ENCODE peak calls at places on chromosome 19, in six cellular contexts. R is AG09309; Q is fibroblast of pulmonary artery; G is tibial nerve; S is CD4-positive, alpha-beta T cell; E is epithelial cell of proximal tubule. M is an unnamed sample.

GRCh38 chr19:17965370-17966114 is 1.4 kb upstream of the KCNN1 start:
- DNase-seq in G (no peak), R (no peak), E (no peak), Q (no peak), S (no peak), M (peak)

GRCh38 chr19:46745521-46746280 is at the start of gene FKRP:
- DNase-seq in E (no peak), S (no peak), G (no peak), R (no peak), Q (no peak), M (no peak)

GRCh38 chr19:46221981-46222610 is 7.4 kb upstream of the IGFL1 start:
- DNase-seq in S (no peak), R (no peak), Q (peak), G (peak), E (no peak), M (no peak)

GRCh38 chr19:4016486-4016885 is 8.9 kb downstream of the PIAS4 start:
- DNase-seq in S (no peak), R (no peak), G (no peak), Q (no peak), E (no peak), M (no peak)

GRCh38 chr19:18291019-18291524 is 9.7 kb upstream of the JUND start:
- DNase-seq in G (no peak), Q (no peak), R (no peak), E (no peak), S (no peak), M (no peak)

GRCh38 chr19:5243878-5244277 is 96.7 kb downstream of the PTPRS start:
- DNase-seq in R (no peak), S (no peak), G (no peak), E (no peak), Q (no peak), M (no peak)

GRCh38 chr19:46365561-46365960 is 18.7 kb downstream of the PPP5C start:
- DNase-seq in G (no peak), Q (no peak), R (no peak), E (no peak), S (no peak), M (no peak)

GRCh38 chr19:7863157-7863970 is 10.8 kb downstream of the PRR36 start:
- DNase-seq in Q (no peak), R (no peak), G (no peak), E (no peak), S (no peak), M (peak)

GRCh38 chr19:23802290-23802689 is 43.6 kb upstream of the ZNF681 start:
- DNase-seq in S (no peak), R (no peak), G (no peak), Q (no peak), E (no peak), M (no peak)

GRCh38 chr19:5588906-5589676 is 21.3 kb upstream of the TINCR start:
- DNase-seq in Q (no peak), S (no peak), R (no peak), E (no peak), G (no peak), M (no peak)

GRCh38 chr19:10112895-10113591 is 1.6 kb downstream of the P2RY11 start:
- DNase-seq in S (peak), Q (peak), R (no peak), E (no peak), G (no peak), M (peak)

GRCh38 chr19:15330801-15331418 is 1.4 kb downstream of the BRD4 start:
- DNase-seq in E (no peak), G (no peak), R (peak), Q (peak), S (no peak), M (no peak)

GRCh38 chr19:47049307-47049700 is 880 bp upstream of the TMEM160 start:
- DNase-seq in Q (peak), R (peak), S (no peak), E (peak), G (no peak), M (no peak)

GRCh38 chr19:13864513-13865242 is 12.3 kb upstream of the NANOS3 start:
- DNase-seq in S (no peak), R (no peak), G (no peak), Q (no peak), E (no peak), M (peak)

GRCh38 chr19:16928916-16929315 is 40.1 kb downstream of the F2RL3 start:
- DNase-seq in E (no peak), Q (no peak), S (no peak), R (no peak), G (no peak), M (no peak)

GRCh38 chr19:17232258-17232657 is 6.2 kb downstream of the OCEL1 start:
- DNase-seq in G (no peak), R (no peak), Q (no peak), E (no peak), S (no peak), M (no peak)

GRCh38 chr19:18418034-18418724 is 1.0 kb upstream of the SSBP4 start:
- DNase-seq in S (no peak), Q (no peak), E (no peak), G (no peak), R (no peak), M (peak)

GRCh38 chr19:21891086-21891485 is 55.1 kb upstream of the ZNF43 start:
- DNase-seq in R (no peak), S (no peak), G (no peak), E (no peak), Q (no peak), M (no peak)

GRCh38 chr19:51607077-51607476 is 23.1 kb downstream of the SIGLEC5 start:
- DNase-seq in S (no peak), G (no peak), E (no peak), Q (no peak), R (no peak), M (peak)

GRCh38 chr19:16325671-16326400 is 1.2 kb downstream of the KLF2 start:
- DNase-seq in S (peak), E (no peak), Q (peak), R (no peak), G (no peak), M (peak)

GRCh38 chr19:51702103-51702753 is 9.1 kb downstream of the SPACA6 start:
- DNase-seq in Q (peak), R (no peak), G (peak), E (no peak), S (peak), M (peak)

GRCh38 chr19:30395283-30395682 is 23.1 kb downstream of the ZNF536 start:
- DNase-seq in Q (no peak), R (no peak), E (no peak), G (no peak), S (no peak), M (no peak)

GRCh38 chr19:38443458-38444001 is 10.0 kb downstream of the RYR1 start:
- DNase-seq in R (no peak), Q (no peak), G (no peak), E (no peak), S (no peak), M (no peak)

GRCh38 chr19:38444026-38444425 is 10.5 kb downstream of the RYR1 start:
- DNase-seq in R (no peak), S (no peak), E (no peak), G (no peak), Q (no peak), M (no peak)

GRCh38 chr19:38440592-38440991 is 7.1 kb downstream of the RYR1 start:
- DNase-seq in E (no peak), R (no peak), S (no peak), Q (no peak), G (no peak), M (no peak)

GRCh38 chr19:38442736-38443135 is 9.2 kb downstream of the RYR1 start:
- DNase-seq in E (no peak), Q (no peak), G (no peak), R (no peak), S (no peak), M (no peak)

DNA sequence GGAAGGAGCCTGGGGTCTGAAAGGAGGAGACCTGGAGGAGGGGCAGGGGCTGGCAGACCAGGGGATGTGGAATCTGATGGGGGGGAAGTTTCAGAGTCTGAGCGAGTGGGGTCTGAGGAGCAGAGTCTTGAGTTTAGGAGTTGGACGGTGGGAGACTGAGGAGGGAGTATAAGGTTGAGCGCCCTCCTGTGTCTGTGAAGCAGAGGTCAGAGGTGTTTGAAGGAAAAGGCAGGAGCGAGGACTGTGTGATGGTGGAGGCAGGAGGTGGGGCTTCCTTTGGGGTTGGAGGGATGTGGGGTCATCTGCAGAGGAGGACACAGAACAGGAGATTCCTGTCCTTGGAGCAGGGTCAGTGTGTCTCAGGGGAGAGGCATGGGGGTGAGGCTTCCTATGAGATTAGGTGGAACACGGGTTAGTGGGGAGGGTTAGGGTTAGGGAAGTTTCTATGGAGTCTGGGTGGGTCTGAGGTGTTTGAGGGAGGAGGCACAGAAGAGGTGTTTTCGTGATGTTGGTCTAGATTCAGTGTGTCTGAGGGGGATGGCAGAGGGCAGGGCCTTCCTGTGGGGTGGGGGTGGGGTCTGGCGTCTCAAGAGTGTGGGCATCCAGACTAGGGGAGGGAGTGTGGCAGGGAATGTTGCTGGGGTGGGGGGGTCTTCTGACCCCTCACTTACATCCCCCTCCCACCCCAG is 8.3 kb downstream of the RYR1 start:
- DNase-seq in E (no peak), S (no peak), R (no peak), Q (peak), G (no peak), M (peak)
- TF ChIP-seq CTCF in E (peak), S (no peak), R (no peak), Q (no peak), G (no peak), M (no peak)

DNA sequence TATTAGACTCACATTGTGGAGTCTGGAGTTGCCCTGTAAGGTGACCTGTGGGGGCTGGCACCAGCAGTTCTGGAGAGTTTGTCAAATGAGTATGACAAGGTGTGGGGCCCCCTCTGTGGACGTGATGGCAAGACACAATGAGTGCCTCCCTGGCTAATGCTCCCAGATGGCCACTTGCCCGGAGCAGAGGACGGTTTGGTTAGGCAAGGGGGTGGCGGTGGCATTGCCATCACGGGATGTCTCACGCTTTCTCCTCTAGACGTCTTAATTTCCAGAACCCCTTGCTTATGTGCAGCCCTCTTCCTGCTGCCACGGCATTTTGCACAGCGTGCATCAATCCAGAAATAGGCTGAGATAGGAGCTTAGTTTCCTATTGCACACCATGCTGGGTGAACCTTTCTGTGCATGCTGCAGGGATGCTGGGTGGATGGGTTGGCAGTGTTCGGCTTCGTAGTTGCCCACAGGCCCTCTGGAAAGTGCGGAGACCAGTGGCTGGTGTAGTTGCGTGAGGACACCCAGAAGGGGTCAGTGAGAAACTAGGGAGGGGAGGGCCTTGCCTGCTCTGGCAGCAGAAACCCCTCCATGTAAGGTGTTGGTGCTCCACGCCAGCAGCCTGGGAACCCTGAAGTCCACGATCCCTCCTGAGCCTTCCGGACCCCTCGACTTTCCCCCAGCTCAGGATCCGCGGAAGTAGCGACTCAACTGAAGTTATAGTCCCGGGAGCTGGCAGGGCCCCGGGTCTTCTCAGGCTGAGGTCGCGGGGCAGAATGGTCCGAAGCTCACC is 18.1 kb upstream of the LRP3 start:
- DNase-seq in S (no peak), Q (peak), G (no peak), R (no peak), E (no peak), M (peak)
- TF ChIP-seq CTCF in S (no peak), Q (no peak), G (no peak), R (no peak), E (peak), M (no peak)

GRCh38 chr19:48192750-48193149 is 22.3 kb downstream of the ZSWIM9 start:
- DNase-seq in R (no peak), E (no peak), S (no peak), G (no peak), Q (no peak), M (no peak)

GRCh38 chr19:48186015-48186414 is 15.5 kb downstream of the ZSWIM9 start:
- DNase-seq in E (no peak), Q (no peak), R (no peak), G (no peak), S (no peak), M (no peak)

GRCh38 chr19:48194041-48194871 is 23.8 kb downstream of the ZSWIM9 start:
- DNase-seq in S (no peak), E (no peak), Q (peak), R (no peak), G (no peak), M (peak)

GRCh38 chr19:48186541-48186991 is 16.1 kb downstream of the ZSWIM9 start:
- DNase-seq in R (no peak), E (no peak), G (no peak), Q (no peak), S (no peak), M (no peak)

DNA sequence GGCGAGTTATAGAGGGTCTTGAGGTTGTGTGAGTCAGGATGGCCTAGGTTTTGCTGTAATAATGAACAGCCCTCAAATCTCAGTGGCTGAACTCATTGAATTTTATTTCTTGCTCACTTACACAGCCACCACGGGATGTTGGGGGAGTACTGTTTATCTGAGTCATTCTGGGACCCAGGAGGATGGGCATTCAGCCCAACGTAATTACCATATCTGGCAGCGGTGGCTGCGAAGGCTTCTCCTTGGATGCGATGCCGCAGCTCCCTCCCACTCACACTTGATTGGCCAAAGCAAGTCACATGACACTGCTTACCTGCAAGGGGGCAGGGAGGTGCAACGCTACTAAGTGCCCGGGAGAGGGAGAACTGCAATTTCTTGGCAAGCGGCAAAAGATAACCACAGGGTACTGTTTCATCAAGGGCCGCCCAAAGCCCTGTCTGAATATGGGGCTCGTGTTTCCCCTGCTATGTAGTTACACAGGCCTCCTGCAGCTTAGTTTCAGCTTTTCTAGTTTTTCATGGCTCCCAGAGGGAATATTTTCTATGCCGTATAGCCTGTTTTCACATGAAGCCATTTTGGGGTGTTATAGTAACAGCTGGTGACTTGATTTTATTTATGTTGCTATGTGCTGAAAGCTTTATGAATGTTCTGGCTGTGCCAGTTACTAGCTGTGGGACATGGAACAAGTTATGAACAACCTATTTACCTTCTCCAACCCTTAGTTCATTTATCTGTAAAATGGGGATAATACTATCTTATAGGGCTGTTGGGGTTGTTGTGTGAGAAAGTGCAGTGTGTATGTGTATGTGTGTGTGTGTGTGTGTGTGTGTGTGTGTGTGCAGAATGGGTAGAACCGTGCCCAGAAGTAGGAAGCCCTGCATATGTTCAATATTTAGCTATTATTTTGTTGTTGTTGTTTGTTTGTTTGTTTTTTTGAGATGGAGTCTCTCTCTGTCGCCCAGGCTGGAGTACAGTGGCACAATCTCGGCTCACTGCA is 20.1 kb downstream of the ZSWIM9 start:
- DNase-seq in Q (peak), E (no peak), R (no peak), G (no peak), S (peak), M (peak)
- TF ChIP-seq CTCF in Q (no peak), E (peak), R (no peak), G (no peak), S (no peak), M (peak)

DNA sequence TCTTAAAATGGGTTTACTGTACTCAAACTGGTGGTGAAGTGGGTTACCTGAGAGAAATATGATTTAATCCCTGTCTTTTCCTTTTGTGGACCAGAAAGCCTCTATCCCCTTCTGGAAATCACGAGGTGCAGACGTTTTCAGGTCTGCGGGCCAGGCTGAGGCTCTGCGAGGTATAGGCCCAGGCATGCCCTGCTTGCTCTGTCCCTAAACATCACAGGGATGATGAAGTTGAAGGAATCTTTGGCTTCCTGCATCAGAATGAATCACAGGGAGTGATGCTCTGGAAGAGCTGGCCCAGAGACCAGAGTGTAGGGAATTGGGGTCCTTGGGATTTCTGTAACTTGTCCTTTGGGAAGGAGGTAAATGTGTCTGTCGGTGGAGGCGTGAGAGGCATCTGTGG is 18.4 kb upstream of the CHST8 start:
- DNase-seq in E (no peak), Q (no peak), G (no peak), S (no peak), R (no peak), M (no peak)
- TF ChIP-seq CTCF in E (no peak), Q (no peak), G (no peak), S (no peak), R (no peak), M (no peak)

M was measured in activated CD8-positive, alpha-beta T cell treated with anti-CD3 and anti-CD28 coated beads for 36 hours.